ENCODE peak calls at places on chromosomes 6 and 20, in eight cellular contexts. X is dorsolateral prefrontal cortex; I is heart left ventricle; E is activated CD4-positive, alpha-beta T cell treated with anti-CD3 and anti-CD28 coated beads, Interleukin-2, amount 10 ng/mL, durations not matched to agents 24 days and 14 days; O is astrocyte of the spinal cord; B is NAMALWA; F is activated CD8-positive, alpha-beta memory T cell treated with anti-CD3 and anti-CD28 coated beads for 48 hours; G is A549. Z is an unnamed sample.

GRCh38 chr6:137728386-137729349 is 138.4 kb upstream of the TNFAIP3 start:
- DNase-seq in X (peak; percentile 23), I (peak; percentile 44), E (no peak), O (peak; percentile 62), B (no peak), F (no peak), G (no peak), Z (no peak)

GRCh38 chr20:50198716-50199115 is 8.1 kb downstream of the CEBPB start:
- DNase-seq in X (no peak), I (no peak), E (no peak), O (no peak), B (no peak), F (no peak), G (no peak), Z (no peak)

GRCh38 chr20:53163486-53163885 is 191.3 kb downstream of the TSHZ2 start:
- DNase-seq in X (no peak), I (peak; percentile 38), E (no peak), O (peak; percentile 92), B (no peak), F (no peak), G (no peak), Z (no peak)

GRCh38 chr6:156781882-156782631 is 4.9 kb downstream of the ARID1B start:
- DNase-seq in X (no peak), I (no peak), E (no peak), O (peak; percentile 47), B (peak; percentile 47), F (no peak), G (no peak), Z (no peak)

GRCh38 chr6:14953806-14954205 is 292.1 kb upstream of the JARID2 start:
- DNase-seq in X (no peak), I (no peak), E (no peak), O (no peak), B (no peak), F (no peak), G (no peak), Z (no peak)

GRCh38 chr6:166950443-166950821 is 5.9 kb downstream of the RNASET2 start:
- DNase-seq in X (no peak), I (no peak), E (peak; percentile 79), O (no peak), B (peak; percentile 69), F (no peak), G (no peak), Z (no peak)

GRCh38 chr6:111631930-111632460 is 26.3 kb upstream of the TRAF3IP2 start:
- DNase-seq in X (no peak), I (no peak), E (no peak), O (no peak), B (no peak), F (no peak), G (no peak), Z (peak; percentile 36)

GRCh38 chr6:225121-225721 is 67.1 kb upstream of the DUSP22 start:
- DNase-seq in X (no peak), I (peak; percentile 35), E (peak; percentile 88), O (no peak), B (no peak), F (peak; percentile 56), G (no peak), Z (no peak)

GRCh38 chr20:59939879-59940128 is 301 bp downstream of the PPP1R3D start:
- DNase-seq in X (no peak), I (peak; percentile 57), E (no peak), O (no peak), B (no peak), F (no peak), G (no peak), Z (no peak)

GRCh38 chr6:107264357-107264831 is 149.1 kb upstream of the BEND3 start:
- DNase-seq in X (no peak), I (no peak), E (no peak), O (peak; percentile 50), B (no peak), F (no peak), G (peak; percentile 37), Z (no peak)

GRCh38 chr20:47351643-47352331 is 4.7 kb downstream of the ZMYND8 start:
- DNase-seq in X (peak; percentile 58), I (no peak), E (peak; percentile 67), O (peak; percentile 50), B (peak; percentile 73), F (no peak), G (no peak), Z (no peak)

GRCh38 chr6:26159417-26160273 is 72.4 kb downstream of the HFE start:
- DNase-seq in X (no peak), I (no peak), E (peak; percentile 78), O (peak; percentile 42), B (peak; percentile 84), F (no peak), G (no peak), Z (no peak)

GRCh38 chr6:151229401-151230276 is 10.1 kb upstream of the AKAP12 start:
- DNase-seq in X (no peak), I (no peak), E (peak; percentile 70), O (no peak), B (no peak), F (peak; percentile 28), G (no peak), Z (no peak)

GRCh38 chr6:144411506-144412165 is 126.5 kb downstream of the UTRN start:
- DNase-seq in X (no peak), I (no peak), E (no peak), O (no peak), B (no peak), F (no peak), G (no peak), Z (no peak)

GRCh38 chr6:3269412-3269975 is 10.7 kb downstream of the PSMG4 start:
- DNase-seq in X (peak; percentile 67), I (no peak), E (no peak), O (no peak), B (no peak), F (no peak), G (no peak), Z (no peak)

GRCh38 chr6:3285732-3286131 is 27.0 kb downstream of the PSMG4 start:
- DNase-seq in X (no peak), I (no peak), E (no peak), O (no peak), B (no peak), F (no peak), G (no peak), Z (peak; percentile 14)

GRCh38 chr6:160301341-160301740 is 42.7 kb upstream of the SLC22A2 start:
- DNase-seq in X (no peak), I (no peak), E (no peak), O (no peak), B (no peak), F (no peak), G (no peak), Z (no peak)

GRCh38 chr6:43475506-43475905 is 1.9 kb upstream of the TJAP1 start:
- DNase-seq in X (no peak), I (no peak), E (no peak), O (no peak), B (no peak), F (no peak), G (no peak), Z (no peak)

GRCh38 chr6:12008366-12009179 is 3.5 kb upstream of the HIVEP1 start:
- DNase-seq in X (peak; percentile 46), I (peak; percentile 92), E (peak; percentile 95), O (peak; percentile 72), B (peak; percentile 92), F (peak; percentile 70), G (peak; percentile 43), Z (peak; percentile 66)

GRCh38 chr20:3420211-3420707 is 12.8 kb upstream of the DNAAF9 start:
- DNase-seq in X (peak; percentile 54), I (peak; percentile 55), E (peak; percentile 88), O (peak; percentile 10), B (no peak), F (no peak), G (no peak), Z (no peak)

GRCh38 chr6:87244380-87244779 is 78.0 kb upstream of the SMIM8 start:
- DNase-seq in X (no peak), I (no peak), E (no peak), O (no peak), B (no peak), F (no peak), G (no peak), Z (no peak)

GRCh38 chr20:23235173-23236027 is 115.2 kb upstream of the NXT1 start:
- DNase-seq in X (peak; percentile 52), I (peak; percentile 76), E (peak; percentile 84), O (peak; percentile 52), B (peak; percentile 72), F (peak; percentile 5), G (peak; percentile 47), Z (peak; percentile 38)

GRCh38 chr20:44776977-44777376 is 31.3 kb downstream of the KCNK15 start:
- DNase-seq in X (no peak), I (no peak), E (peak; percentile 68), O (peak; percentile 29), B (peak; percentile 39), F (no peak), G (no peak), Z (no peak)

GRCh38 chr6:3820563-3820962 is 28.6 kb upstream of the FAM50B start:
- DNase-seq in X (no peak), I (no peak), E (no peak), O (no peak), B (no peak), F (no peak), G (no peak), Z (peak; percentile 36)

GRCh38 chr20:37397076-37397953 is 51.4 kb downstream of the SRC start:
- DNase-seq in X (no peak), I (no peak), E (no peak), O (peak; percentile 16), B (no peak), F (no peak), G (peak; percentile 44), Z (no peak)